ENCODE peak calls at places on chromosomes 5 and 9, in four cellular contexts. One of them, this sample, is unnamed.

GRCh38 chr5:172943283-172943841 is 15.9 kb upstream of the RPL26L1 start:
- DNase-seq in anterior cingulate cortex: no peak
- DNase-seq in activated CD8-positive, alpha-beta memory T cell treated with anti-CD3 and anti-CD28 coated beads for 24 hours: no peak
- DNase-seq in stimulated activated CD8-positive, alpha-beta memory T cell treated with anti-CD3 and anti-CD28 coated beads, Interleukin-7, amount 100 ng/mL, for 24 hours: no peak
- DNase-seq in this sample: no peak

GRCh38 chr5:67366961-67367360 is 170.4 kb upstream of the CD180 start:
- DNase-seq in anterior cingulate cortex: no peak
- DNase-seq in stimulated activated CD8-positive, alpha-beta memory T cell treated with anti-CD3 and anti-CD28 coated beads, Interleukin-7, amount 100 ng/mL, for 24 hours: no peak
- DNase-seq in activated CD8-positive, alpha-beta memory T cell treated with anti-CD3 and anti-CD28 coated beads for 24 hours: no peak
- DNase-seq in this sample: no peak

GRCh38 chr5:134436523-134437339 is 25.1 kb upstream of the CDKN2AIPNL start:
- DNase-seq in anterior cingulate cortex: peak; percentile 37
- DNase-seq in stimulated activated CD8-positive, alpha-beta memory T cell treated with anti-CD3 and anti-CD28 coated beads, Interleukin-7, amount 100 ng/mL, for 24 hours: peak; percentile 24
- DNase-seq in activated CD8-positive, alpha-beta memory T cell treated with anti-CD3 and anti-CD28 coated beads for 24 hours: peak; percentile 75
- DNase-seq in this sample: no peak

GRCh38 chr9:72977670-72978069 is 24.8 kb upstream of the ALDH1A1 start:
- DNase-seq in activated CD8-positive, alpha-beta memory T cell treated with anti-CD3 and anti-CD28 coated beads for 24 hours: no peak
- DNase-seq in anterior cingulate cortex: no peak
- DNase-seq in stimulated activated CD8-positive, alpha-beta memory T cell treated with anti-CD3 and anti-CD28 coated beads, Interleukin-7, amount 100 ng/mL, for 24 hours: no peak
- DNase-seq in this sample: no peak

GRCh38 chr5:1101991-1102713 is 9.7 kb downstream of the SLC12A7 start:
- DNase-seq in anterior cingulate cortex: no peak
- DNase-seq in stimulated activated CD8-positive, alpha-beta memory T cell treated with anti-CD3 and anti-CD28 coated beads, Interleukin-7, amount 100 ng/mL, for 24 hours: no peak
- DNase-seq in activated CD8-positive, alpha-beta memory T cell treated with anti-CD3 and anti-CD28 coated beads for 24 hours: peak; percentile 70
- DNase-seq in this sample: no peak

GRCh38 chr5:62717211-62717927 is 138.8 kb downstream of the LRRC70 start:
- DNase-seq in activated CD8-positive, alpha-beta memory T cell treated with anti-CD3 and anti-CD28 coated beads for 24 hours: no peak
- DNase-seq in anterior cingulate cortex: no peak
- DNase-seq in stimulated activated CD8-positive, alpha-beta memory T cell treated with anti-CD3 and anti-CD28 coated beads, Interleukin-7, amount 100 ng/mL, for 24 hours: no peak
- DNase-seq in this sample: no peak

GRCh38 chr5:34051374-34051980 is 8.5 kb upstream of the C1QTNF3 start:
- DNase-seq in activated CD8-positive, alpha-beta memory T cell treated with anti-CD3 and anti-CD28 coated beads for 24 hours: no peak
- DNase-seq in stimulated activated CD8-positive, alpha-beta memory T cell treated with anti-CD3 and anti-CD28 coated beads, Interleukin-7, amount 100 ng/mL, for 24 hours: no peak
- DNase-seq in anterior cingulate cortex: no peak
- DNase-seq in this sample: no peak

GRCh38 chr5:29960323-29960722 is 1233.2 kb upstream of the CDH6 start:
- DNase-seq in anterior cingulate cortex: no peak
- DNase-seq in activated CD8-positive, alpha-beta memory T cell treated with anti-CD3 and anti-CD28 coated beads for 24 hours: no peak
- DNase-seq in stimulated activated CD8-positive, alpha-beta memory T cell treated with anti-CD3 and anti-CD28 coated beads, Interleukin-7, amount 100 ng/mL, for 24 hours: no peak
- DNase-seq in this sample: no peak

GRCh38 chr9:134942421-134943119 is 24.9 kb upstream of the FCN1 start:
- DNase-seq in stimulated activated CD8-positive, alpha-beta memory T cell treated with anti-CD3 and anti-CD28 coated beads, Interleukin-7, amount 100 ng/mL, for 24 hours: no peak
- DNase-seq in activated CD8-positive, alpha-beta memory T cell treated with anti-CD3 and anti-CD28 coated beads for 24 hours: no peak
- DNase-seq in anterior cingulate cortex: no peak
- DNase-seq in this sample: no peak

GRCh38 chr9:21919377-21920362 is 74.5 kb downstream of the CDKN2A start:
- DNase-seq in anterior cingulate cortex: no peak
- DNase-seq in stimulated activated CD8-positive, alpha-beta memory T cell treated with anti-CD3 and anti-CD28 coated beads, Interleukin-7, amount 100 ng/mL, for 24 hours: no peak
- DNase-seq in activated CD8-positive, alpha-beta memory T cell treated with anti-CD3 and anti-CD28 coated beads for 24 hours: no peak
- DNase-seq in this sample: no peak

GRCh38 chr9:136180586-136180985 is 24.3 kb downstream of the LHX3 start:
- DNase-seq in anterior cingulate cortex: no peak
- DNase-seq in activated CD8-positive, alpha-beta memory T cell treated with anti-CD3 and anti-CD28 coated beads for 24 hours: no peak
- DNase-seq in stimulated activated CD8-positive, alpha-beta memory T cell treated with anti-CD3 and anti-CD28 coated beads, Interleukin-7, amount 100 ng/mL, for 24 hours: no peak
- DNase-seq in this sample: no peak

This sample was measured in thoracic aorta.